ENCODE peak calls at places on chromosomes 2 and 18, in seven cellular contexts. P is hippocampal formation, A is H54, D is NCI-H1092 treated with DMSO at 0.1 percent for 48 hours, C is psoas muscle, Y is astrocyte of the spinal cord, X is lung microvascular endothelial cell. S is an unnamed sample.
A peak's percentile ranks its signal among the peaks of the same experiment; 100 is the strongest.

GRCh38 chr2:176446718-176447414 is 177.6 kb downstream of the MTX2 start:
- DNase-seq in P (no peak), A (no peak), D (no peak), C (no peak), Y (no peak), X (peak; percentile 53), S (no peak)

GRCh38 chr2:128178650-128179460 is 87.9 kb downstream of the UGGT1 start:
- DNase-seq in P (peak; percentile 76), A (peak; percentile 39), D (peak; percentile 9), C (peak; percentile 59), Y (peak; percentile 68), X (peak; percentile 82), S (no peak)

GRCh38 chr2:188285049-188285448 is 6.6 kb upstream of the GULP1 start:
- DNase-seq in P (no peak), A (no peak), D (no peak), C (no peak), Y (no peak), X (no peak), S (no peak)

GRCh38 chr18:22604390-22604985 is 186.8 kb upstream of the CTAGE1 start:
- DNase-seq in P (no peak), A (no peak), D (peak; percentile 30), C (no peak), Y (peak; percentile 47), X (peak; percentile 70), S (no peak)

GRCh38 chr18:34867520-34867919 is 157.4 kb downstream of the DTNA start:
- DNase-seq in P (no peak), A (no peak), D (peak; percentile 71), C (no peak), Y (no peak), X (no peak), S (no peak)

GRCh38 chr2:235847576-235847975 is 320.6 kb downstream of the GBX2 start:
- DNase-seq in P (no peak), A (no peak), D (no peak), C (no peak), Y (no peak), X (no peak), S (no peak)

GRCh38 chr2:161131804-161132203 is 28.4 kb upstream of the TANK start:
- DNase-seq in P (no peak), A (no peak), D (no peak), C (no peak), Y (no peak), X (no peak), S (no peak)

GRCh38 chr2:63856302-63856600 is 14.6 kb downstream of the UGP2 start:
- DNase-seq in P (no peak), A (no peak), D (no peak), C (no peak), Y (no peak), X (no peak), S (no peak)

GRCh38 chr18:79948719-79949411 is 2.6 kb downstream of the SLC66A2 start:
- DNase-seq in P (no peak), A (no peak), D (no peak), C (no peak), Y (no peak), X (no peak), S (no peak)

GRCh38 chr18:75060185-75060584 is 148.8 kb downstream of the PTGR3 start:
- DNase-seq in P (no peak), A (no peak), D (no peak), C (no peak), Y (no peak), X (no peak), S (no peak)

GRCh38 chr2:160252278-160252887 is 52.3 kb upstream of the ITGB6 start:
- DNase-seq in P (peak; percentile 72), A (no peak), D (peak; percentile 28), C (no peak), Y (peak; percentile 68), X (peak; percentile 42), S (no peak)

GRCh38 chr2:86056935-86057334 is 48.8 kb downstream of the POLR1A start:
- DNase-seq in P (no peak), A (no peak), D (no peak), C (no peak), Y (no peak), X (no peak), S (no peak)

GRCh38 chr2:105797298-105797819 is 52.6 kb downstream of the NCK2 start:
- DNase-seq in P (no peak), A (no peak), D (no peak), C (no peak), Y (no peak), X (peak; percentile 36), S (no peak)

GRCh38 chr2:236176417-236176816 is 8.2 kb upstream of the GBX2 start:
- DNase-seq in P (no peak), A (no peak), D (no peak), C (no peak), Y (no peak), X (peak; percentile 59), S (no peak)

GRCh38 chr2:226756131-226756530 is 43.5 kb downstream of the IRS1 start:
- DNase-seq in P (no peak), A (peak; percentile 43), D (no peak), C (no peak), Y (peak; percentile 74), X (peak; percentile 13), S (no peak)

GRCh38 chr2:100285691-100286090 is 36.6 kb downstream of the LONRF2 start:
- DNase-seq in P (no peak), A (no peak), D (no peak), C (no peak), Y (peak; percentile 89), X (peak; percentile 88), S (no peak)

GRCh38 chr2:54558976-54559410 is 102.9 kb downstream of the SPTBN1 start:
- DNase-seq in P (no peak), A (no peak), D (no peak), C (no peak), Y (peak; percentile 39), X (no peak), S (no peak)

GRCh38 chr2:33337385-33337784 is 139.1 kb upstream of the RASGRP3 start:
- DNase-seq in P (no peak), A (no peak), D (no peak), C (no peak), Y (no peak), X (no peak), S (no peak)

GRCh38 chr2:33583194-33583938 is 15.7 kb downstream of the FAM98A start:
- DNase-seq in P (peak; percentile 82), A (no peak), D (peak; percentile 3), C (no peak), Y (peak; percentile 62), X (peak; percentile 61), S (peak; percentile 10)

GRCh38 chr2:200662727-200663126 is 76.9 kb downstream of the AOX1 start:
- DNase-seq in P (no peak), A (peak; percentile 68), D (no peak), C (no peak), Y (peak; percentile 62), X (peak; percentile 69), S (no peak)

GRCh38 chr2:46032996-46033395 is 264.2 kb upstream of the EPAS1 start:
- DNase-seq in P (no peak), A (no peak), D (no peak), C (no peak), Y (no peak), X (no peak), S (no peak)

S was measured in caudate nucleus.